ENCODE peak calls at places on chromosomes 7 and 10, in nine cellular contexts. Z is neuronal stem cell; J is activated T-helper 9 cell treated with anti-CD3 and anti-CD28 coated beads, Interleukin-2, amount 50 U/mL, for 16 hours; P is GM06990; U is globus pallidus; X is ELR; E is activated CD4-positive, alpha-beta T cell treated with anti-CD3 and anti-CD28 coated beads, Interleukin-2, amount 50 U/mL, for 48 hours; H is HTR-8/SVneo; S is neural progenitor cell. G is an unnamed sample.

GRCh38 chr10:7945469-7946187 is 108.9 kb upstream of the GATA3 start:
- DNase-seq in X (peak), J (no peak), H (no peak), Z (no peak), E (no peak), P (no peak), U (peak), S (no peak), G (no peak)

GRCh38 chr10:63042256-63042655 is 90.9 kb upstream of the NRBF2 start:
- DNase-seq in H (no peak), E (no peak), Z (no peak), U (no peak), X (no peak), S (no peak), J (no peak), P (no peak), G (no peak)

GRCh38 chr10:119274519-119275045 is 67.2 kb downstream of the GRK5 start:
- DNase-seq in Z (no peak), X (no peak), U (no peak), E (no peak), P (no peak), H (no peak), J (no peak), S (no peak), G (no peak)

GRCh38 chr7:32887395-32887794 is 4.2 kb downstream of the KBTBD2 start:
- DNase-seq in X (no peak), P (no peak), H (no peak), Z (no peak), U (no peak), J (no peak), S (no peak), E (no peak), G (no peak)

GRCh38 chr10:61903991-61904350 is 2.5 kb downstream of the ARID5B start:
- DNase-seq in X (peak), U (no peak), E (no peak), P (peak), S (no peak), H (no peak), J (no peak), Z (no peak), G (no peak)

GRCh38 chr7:82247814-82248433 is 195.7 kb downstream of the CACNA2D1 start:
- DNase-seq in H (no peak), S (peak), P (no peak), X (peak), Z (no peak), E (no peak), J (no peak), U (peak), G (no peak)

GRCh38 chr7:23888958-23889357 is 178.9 kb downstream of the STK31 start:
- DNase-seq in U (no peak), Z (no peak), H (no peak), P (no peak), J (no peak), S (no peak), X (no peak), E (no peak), G (no peak)

GRCh38 chr10:53601260-53601875 is 828.8 kb upstream of the MBL2 start:
- DNase-seq in P (no peak), X (peak), J (no peak), Z (peak), E (no peak), H (peak), U (peak), S (peak), G (peak)

GRCh38 chr7:47714669-47715607 is 133.0 kb upstream of the TNS3 start:
- DNase-seq in J (no peak), X (no peak), E (no peak), H (no peak), S (no peak), Z (no peak), U (no peak), P (peak), G (no peak)

GRCh38 chr10:99331207-99331803 is 2.1 kb downstream of the CNNM1 start:
- DNase-seq in Z (no peak), X (peak), J (no peak), E (no peak), H (no peak), P (no peak), U (no peak), S (peak), G (no peak)

GRCh38 chr7:114648680-114649079 is 234.1 kb downstream of the FOXP2 start:
- DNase-seq in X (no peak), Z (no peak), E (no peak), S (no peak), H (no peak), P (no peak), J (no peak), U (no peak), G (no peak)

GRCh38 chr10:98957801-98958200 is 277.9 kb downstream of the HPSE2 start:
- DNase-seq in H (no peak), U (no peak), P (no peak), J (no peak), Z (no peak), X (peak), S (no peak), E (no peak), G (no peak)

GRCh38 chr7:29086545-29086944 is 59.8 kb downstream of the CPVL start:
- DNase-seq in U (no peak), S (no peak), X (no peak), E (no peak), H (no peak), P (no peak), Z (no peak), J (no peak), G (no peak)

GRCh38 chr10:127990846-127991542 is 84.1 kb downstream of the PTPRE start:
- DNase-seq in P (no peak), X (peak), J (peak), H (peak), Z (no peak), S (no peak), U (no peak), E (peak), G (peak)

GRCh38 chr7:45711161-45711490 is 137.0 kb downstream of the ADCY1 start:
- DNase-seq in E (no peak), X (no peak), H (no peak), J (no peak), S (no peak), U (no peak), P (no peak), Z (no peak), G (no peak)

GRCh38 chr7:139231513-139232376 is 708 bp downstream of the UBN2 start:
- DNase-seq in U (no peak), S (peak), X (peak), J (peak), P (peak), E (peak), H (peak), Z (peak), G (peak)

GRCh38 chr10:47159361-47160228 is 140.4 kb upstream of the GDF10 start:
- DNase-seq in H (no peak), Z (no peak), S (no peak), E (no peak), J (no peak), U (no peak), X (no peak), P (no peak), G (no peak)

GRCh38 chr10:100008708-100009282 is 952 bp downstream of the DNMBP start:
- DNase-seq in U (peak), Z (no peak), S (no peak), J (no peak), H (no peak), X (peak), E (no peak), P (no peak), G (no peak)

GRCh38 chr10:110459600-110459999 is 38.1 kb upstream of the DUSP5 start:
- DNase-seq in J (no peak), U (no peak), E (no peak), P (no peak), Z (no peak), X (no peak), H (no peak), S (no peak), G (no peak)

GRCh38 chr10:93806882-93807281 is 49.1 kb downstream of the LGI1 start:
- DNase-seq in S (no peak), U (no peak), P (no peak), E (no peak), H (no peak), J (no peak), Z (no peak), X (no peak), G (no peak)

GRCh38 chr7:123534383-123535260 is at the start of gene IQUB:
- DNase-seq in S (peak), H (peak), U (peak), P (peak), E (peak), X (peak), J (peak), Z (peak), G (peak)

GRCh38 chr10:2610946-2611345 is 456.4 kb upstream of the PFKP start:
- DNase-seq in S (peak), X (no peak), J (no peak), H (no peak), U (no peak), Z (peak), P (no peak), E (no peak), G (no peak)

GRCh38 chr7:139774376-139774775 is 3.4 kb downstream of the HIPK2 start:
- DNase-seq in X (peak), U (no peak), H (peak), J (no peak), E (no peak), Z (no peak), P (no peak), S (no peak), G (no peak)

GRCh38 chr7:151637781-151638261 is 118.1 kb upstream of the RHEB start:
- DNase-seq in J (no peak), U (no peak), Z (no peak), P (no peak), S (no peak), H (no peak), E (no peak), X (no peak), G (no peak)

GRCh38 chr7:100080895-100081534 is 508 bp downstream of the ZNF3 start:
- DNase-seq in P (no peak), X (peak), U (no peak), H (no peak), J (no peak), S (peak), Z (no peak), E (no peak), G (no peak)

GRCh38 chr7:100213672-100214071 is 6.1 kb upstream of the PVRIG start:
- DNase-seq in H (no peak), Z (no peak), X (no peak), U (no peak), S (no peak), P (no peak), J (no peak), E (no peak), G (no peak)

GRCh38 chr10:86100581-86101061 is 266.0 kb downstream of the GRID1 start:
- DNase-seq in H (peak), X (peak), U (peak), P (no peak), S (peak), Z (peak), E (no peak), J (no peak), G (no peak)

GRCh38 chr7:94763268-94763667 is 107.3 kb upstream of the SGCE start:
- DNase-seq in X (no peak), E (no peak), H (no peak), S (no peak), U (no peak), P (no peak), Z (no peak), J (no peak), G (no peak)

GRCh38 chr10:126278846-126279245 is 109.4 kb downstream of the ADAM12 start:
- DNase-seq in P (no peak), H (no peak), E (no peak), X (no peak), S (no peak), U (no peak), J (no peak), Z (no peak), G (no peak)

GRCh38 chr7:159056722-159057121 is 87.9 kb downstream of the VIPR2 start:
- DNase-seq in X (no peak), P (no peak), E (no peak), J (no peak), U (no peak), H (no peak), S (no peak), Z (no peak), G (no peak)